ENCODE peak calls at places on chromosome 10, in ten cellular contexts. One of them, this sample, is unnamed.

GRCh38 chr10:34018811-34019210 is 684.3 kb upstream of the NRP1 start:
- DNase-seq in T follicular helper cell: no peak
- DNase-seq in T-helper 2 cell: no peak
- DNase-seq in left ventricle myocardium superior: no peak
- DNase-seq in activated T-cell treated with anti-CD3 and anti-CD28 coated beads for 1 hour: no peak
- DNase-seq in iris pigment epithelial cell: no peak
- DNase-seq in nephron progenitor cell: no peak
- DNase-seq in neural progenitor cell: no peak
- DNase-seq in naive B cell: no peak
- DNase-seq in memory B cell: no peak
- DNase-seq in this sample: no peak

GRCh38 chr10:25245171-25245570 is 70.4 kb downstream of the GPR158 start:
- DNase-seq in nephron progenitor cell: no peak
- DNase-seq in activated T-cell treated with anti-CD3 and anti-CD28 coated beads for 1 hour: no peak
- DNase-seq in neural progenitor cell: peak
- DNase-seq in left ventricle myocardium superior: no peak
- DNase-seq in T follicular helper cell: no peak
- DNase-seq in memory B cell: no peak
- DNase-seq in naive B cell: no peak
- DNase-seq in T-helper 2 cell: no peak
- DNase-seq in iris pigment epithelial cell: no peak
- DNase-seq in this sample: no peak

GRCh38 chr10:520402-520787 is 169.1 kb downstream of the DIP2C start:
- DNase-seq in activated T-cell treated with anti-CD3 and anti-CD28 coated beads for 1 hour: no peak
- DNase-seq in naive B cell: no peak
- DNase-seq in neural progenitor cell: peak
- DNase-seq in nephron progenitor cell: peak
- DNase-seq in memory B cell: no peak
- DNase-seq in iris pigment epithelial cell: peak
- DNase-seq in left ventricle myocardium superior: no peak
- DNase-seq in T follicular helper cell: no peak
- DNase-seq in T-helper 2 cell: no peak
- DNase-seq in this sample: no peak

GRCh38 chr10:63114031-63114814 is 18.9 kb upstream of the NRBF2 start:
- DNase-seq in T-helper 2 cell: no peak
- DNase-seq in memory B cell: no peak
- DNase-seq in nephron progenitor cell: no peak
- DNase-seq in T follicular helper cell: no peak
- DNase-seq in left ventricle myocardium superior: peak
- DNase-seq in iris pigment epithelial cell: peak
- DNase-seq in neural progenitor cell: no peak
- DNase-seq in activated T-cell treated with anti-CD3 and anti-CD28 coated beads for 1 hour: no peak
- DNase-seq in naive B cell: no peak
- DNase-seq in this sample: no peak

GRCh38 chr10:132810141-132810806 is 24.3 kb upstream of the NKX6-2 start:
- DNase-seq in memory B cell: no peak
- DNase-seq in naive B cell: no peak
- DNase-seq in activated T-cell treated with anti-CD3 and anti-CD28 coated beads for 1 hour: no peak
- DNase-seq in nephron progenitor cell: no peak
- DNase-seq in left ventricle myocardium superior: no peak
- DNase-seq in neural progenitor cell: no peak
- DNase-seq in T follicular helper cell: no peak
- DNase-seq in T-helper 2 cell: no peak
- DNase-seq in iris pigment epithelial cell: no peak
- DNase-seq in this sample: no peak

GRCh38 chr10:62772186-62772950 is 32.2 kb upstream of the ADO start:
- DNase-seq in activated T-cell treated with anti-CD3 and anti-CD28 coated beads for 1 hour: no peak
- DNase-seq in nephron progenitor cell: no peak
- DNase-seq in memory B cell: no peak
- DNase-seq in iris pigment epithelial cell: no peak
- DNase-seq in T-helper 2 cell: no peak
- DNase-seq in left ventricle myocardium superior: no peak
- DNase-seq in neural progenitor cell: no peak
- DNase-seq in T follicular helper cell: no peak
- DNase-seq in naive B cell: no peak
- DNase-seq in this sample: no peak

GRCh38 chr10:28938745-28939144 is 261.4 kb downstream of the BAMBI start:
- DNase-seq in nephron progenitor cell: no peak
- DNase-seq in neural progenitor cell: no peak
- DNase-seq in T-helper 2 cell: no peak
- DNase-seq in naive B cell: no peak
- DNase-seq in left ventricle myocardium superior: no peak
- DNase-seq in T follicular helper cell: no peak
- DNase-seq in memory B cell: no peak
- DNase-seq in activated T-cell treated with anti-CD3 and anti-CD28 coated beads for 1 hour: no peak
- DNase-seq in iris pigment epithelial cell: peak
- DNase-seq in this sample: no peak

GRCh38 chr10:91163269-91163708 is 57.2 kb upstream of the PCGF5 start:
- DNase-seq in iris pigment epithelial cell: peak
- DNase-seq in T follicular helper cell: peak
- DNase-seq in naive B cell: peak
- DNase-seq in nephron progenitor cell: peak
- DNase-seq in neural progenitor cell: peak
- DNase-seq in left ventricle myocardium superior: peak
- DNase-seq in T-helper 2 cell: peak
- DNase-seq in memory B cell: no peak
- DNase-seq in activated T-cell treated with anti-CD3 and anti-CD28 coated beads for 1 hour: peak
- DNase-seq in this sample: peak

GRCh38 chr10:14712991-14713422 is 61.7 kb downstream of the FAM107B start:
- DNase-seq in T-helper 2 cell: no peak
- DNase-seq in left ventricle myocardium superior: no peak
- DNase-seq in neural progenitor cell: no peak
- DNase-seq in activated T-cell treated with anti-CD3 and anti-CD28 coated beads for 1 hour: no peak
- DNase-seq in naive B cell: no peak
- DNase-seq in iris pigment epithelial cell: peak
- DNase-seq in nephron progenitor cell: no peak
- DNase-seq in memory B cell: no peak
- DNase-seq in T follicular helper cell: no peak
- DNase-seq in this sample: no peak

GRCh38 chr10:13000431-13000830 is 1.1 kb downstream of the CCDC3 start:
- DNase-seq in T-helper 2 cell: no peak
- DNase-seq in nephron progenitor cell: no peak
- DNase-seq in naive B cell: no peak
- DNase-seq in memory B cell: no peak
- DNase-seq in iris pigment epithelial cell: no peak
- DNase-seq in left ventricle myocardium superior: no peak
- DNase-seq in neural progenitor cell: no peak
- DNase-seq in activated T-cell treated with anti-CD3 and anti-CD28 coated beads for 1 hour: no peak
- DNase-seq in T follicular helper cell: no peak
- DNase-seq in this sample: no peak

GRCh38 chr10:67256984-67257383 is 331.1 kb downstream of the LRRTM3 start:
- DNase-seq in left ventricle myocardium superior: no peak
- DNase-seq in memory B cell: no peak
- DNase-seq in nephron progenitor cell: no peak
- DNase-seq in neural progenitor cell: no peak
- DNase-seq in naive B cell: no peak
- DNase-seq in T-helper 2 cell: no peak
- DNase-seq in T follicular helper cell: no peak
- DNase-seq in activated T-cell treated with anti-CD3 and anti-CD28 coated beads for 1 hour: no peak
- DNase-seq in iris pigment epithelial cell: peak
- DNase-seq in this sample: no peak

GRCh38 chr10:29946953-29947700 is 112.3 kb downstream of the JCAD start:
- DNase-seq in nephron progenitor cell: no peak
- DNase-seq in memory B cell: no peak
- DNase-seq in left ventricle myocardium superior: peak
- DNase-seq in iris pigment epithelial cell: peak
- DNase-seq in T-helper 2 cell: no peak
- DNase-seq in activated T-cell treated with anti-CD3 and anti-CD28 coated beads for 1 hour: no peak
- DNase-seq in T follicular helper cell: no peak
- DNase-seq in neural progenitor cell: peak
- DNase-seq in naive B cell: no peak
- DNase-seq in this sample: no peak

GRCh38 chr10:127997937-127998336 is 91.0 kb downstream of the PTPRE start:
- DNase-seq in neural progenitor cell: peak
- DNase-seq in naive B cell: no peak
- DNase-seq in activated T-cell treated with anti-CD3 and anti-CD28 coated beads for 1 hour: no peak
- DNase-seq in memory B cell: no peak
- DNase-seq in left ventricle myocardium superior: no peak
- DNase-seq in nephron progenitor cell: no peak
- DNase-seq in iris pigment epithelial cell: no peak
- DNase-seq in T follicular helper cell: no peak
- DNase-seq in T-helper 2 cell: no peak
- DNase-seq in this sample: no peak

GRCh38 chr10:70328987-70329386 is 45.2 kb upstream of the NPFFR1 start:
- DNase-seq in left ventricle myocardium superior: no peak
- DNase-seq in T-helper 2 cell: no peak
- DNase-seq in memory B cell: no peak
- DNase-seq in nephron progenitor cell: no peak
- DNase-seq in activated T-cell treated with anti-CD3 and anti-CD28 coated beads for 1 hour: no peak
- DNase-seq in T follicular helper cell: no peak
- DNase-seq in iris pigment epithelial cell: peak
- DNase-seq in naive B cell: no peak
- DNase-seq in neural progenitor cell: no peak
- DNase-seq in this sample: no peak

This sample was measured in activated T-helper 1 cell treated with anti-CD3 and anti-CD28 coated beads, Interleukin-12 subunit alpha, Interleukin-12 subunit beta, Interleukin-2, Interleukin-4 antibody, amounts not matched to agents 30 ng/mL and 10 ng/mL and 1 ng/mL, durations not matched to agents 14 hours and 24 hours and 36 hours.